ENCODE peak calls at places on chromosome 5, in five cellular contexts. S is HepG2, C is K562, V is GM12878, R is H1. D is an unnamed sample. For H3K27me3, the result is how much of the 10 kb centered on the place peaks cover.

GRCh38 chr5:9209846-9210547 is 335.9 kb downstream of the SEMA5A start:
- DNase-seq in S (no peak), C (no peak), V (no peak), R (no peak), D (no peak)

GRCh38 chr5:68652507-68652906 is 437.0 kb downstream of the PIK3R1 start:
- DNase-seq in S (no peak), C (no peak), V (no peak), R (no peak), D (no peak)

GRCh38 chr5:57476743-57477142 is 5.9 kb downstream of the ACTBL2 start:
- DNase-seq in S (no peak), C (no peak), V (no peak), R (no peak), D (no peak)

GRCh38 chr5:174504266-174504726 is 220.1 kb upstream of the MSX2 start:
- DNase-seq in S (no peak), C (no peak), V (no peak), R (no peak), D (no peak)

GRCh38 chr5:57841671-57842375 is 359.2 kb upstream of the ACTBL2 start:
- DNase-seq in S (no peak), C (no peak), V (no peak), R (peak), D (no peak)

GRCh38 chr5:172731286-172732073 is 39.5 kb downstream of the DUSP1 start:
- DNase-seq in S (peak), C (peak), V (no peak), R (no peak), D (no peak)

GRCh38 chr5:132239776-132240175 is 12.1 kb upstream of the P4HA2 start:
- DNase-seq in S (no peak), C (no peak), V (no peak), R (no peak), D (no peak)

GRCh38 chr5:119274767-119275130 is 81.1 kb upstream of the TNFAIP8 start:
- DNase-seq in S (no peak), C (no peak), V (no peak), R (no peak), D (no peak)

GRCh38 chr5:149550608-149551226 is 522 bp downstream of the CSNK1A1 start:
- DNase-seq in S (no peak), C (peak), V (no peak), R (peak), D (peak)

GRCh38 chr5:148970228-148970627 is 92.6 kb downstream of the SH3TC2 start:
- DNase-seq in S (no peak), C (no peak), V (no peak), R (peak), D (no peak)

GRCh38 chr5:148730955-148731898 is 76.9 kb upstream of the HTR4 start:
- DNase-seq in S (peak), C (peak), V (peak), R (peak), D (peak)

GRCh38 chr5:169631360-169631759 is 5.7 kb upstream of the DOCK2 start:
- DNase-seq in S (no peak), C (no peak), V (no peak), R (no peak), D (no peak)

GRCh38 chr5:169861934-169862333 is 118.4 kb downstream of the INSYN2B start:
- DNase-seq in S (no peak), C (no peak), V (no peak), R (no peak), D (peak)

GRCh38 chr5:18220631-18221030 is 586.4 kb downstream of the TAF11L14 start:
- DNase-seq in S (no peak), C (no peak), V (no peak), R (no peak), D (no peak)

GRCh38 chr5:144035341-144035740 is 135.1 kb downstream of the YIPF5 start:
- DNase-seq in S (no peak), C (no peak), V (no peak), R (no peak), D (no peak)

GRCh38 chr5:110021251-110021650 is 331.5 kb downstream of the MAN2A1 start:
- DNase-seq in S (no peak), C (no peak), V (no peak), R (no peak), D (no peak)

GRCh38 chr5:140041492-140042421 is 1.3 kb downstream of the NRG2 start:
- DNase-seq in S (no peak), C (no peak), V (peak), R (peak), D (peak)

DNA sequence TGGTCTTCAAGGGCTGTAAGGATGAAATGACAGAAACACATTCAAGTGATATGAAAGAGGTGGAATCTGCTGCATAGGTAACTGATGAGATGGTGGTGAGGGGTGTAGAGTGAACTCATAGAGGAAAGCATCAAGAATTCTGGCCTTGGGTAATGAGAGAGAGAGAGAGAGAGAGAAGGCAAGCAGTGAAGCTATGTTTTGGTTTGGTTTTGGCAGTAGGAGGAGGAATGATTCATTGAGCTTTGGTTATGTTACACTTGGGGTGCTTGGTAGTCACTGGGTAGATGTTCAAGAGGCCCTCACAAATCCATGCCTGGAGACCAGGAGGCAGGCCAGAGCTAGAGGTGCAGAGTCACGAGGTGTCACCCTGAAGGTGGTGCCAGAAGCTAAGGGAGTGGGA is 89.5 kb downstream of the EGFLAM start:
- DNase-seq in S (no peak), C (no peak), V (no peak), R (no peak), D (no peak)
- H3K27me3 ChIP-seq in S (under half), C (under half), V (under half), R (under half), D (under half)

GRCh38 chr5:3862906-3863305 is 267.3 kb downstream of the IRX1 start:
- DNase-seq in S (no peak), C (no peak), V (no peak), R (no peak), D (no peak)
- TF ChIP-seq TAF1 in S (no peak), C (no peak), V (no peak), R (no peak), D (no peak)

GRCh38 chr5:176910161-176910560 is 11.0 kb upstream of the HK3 start:
- DNase-seq in S (no peak), C (no peak), V (no peak), R (no peak), D (no peak)
- H3K27me3 ChIP-seq in S (under half), C (under half), V (under half), R (under half), D (under half)

GRCh38 chr5:62575556-62575955 is 3.1 kb upstream of the LRRC70 start:
- DNase-seq in S (no peak), C (no peak), V (no peak), R (no peak), D (no peak)

GRCh38 chr5:62576570-62577172 is 1.9 kb upstream of the LRRC70 start:
- DNase-seq in S (no peak), C (no peak), V (no peak), R (no peak), D (no peak)

GRCh38 chr5:62579761-62580160 is 1.1 kb downstream of the LRRC70 start:
- DNase-seq in S (no peak), C (no peak), V (no peak), R (no peak), D (no peak)

GRCh38 chr5:62577488-62577887 is 1.1 kb upstream of the LRRC70 start:
- DNase-seq in S (no peak), C (no peak), V (no peak), R (no peak), D (no peak)

GRCh38 chr5:62578540-62578939 is at the start of gene LRRC70:
- DNase-seq in S (peak), C (no peak), V (peak), R (no peak), D (no peak)
- TF ChIP-seq TAF1 in S (no peak), C (no peak), V (no peak), R (no peak), D (no peak)

GRCh38 chr5:37916525-37916924 is 76.7 kb upstream of the GDNF start:
- DNase-seq in S (no peak), C (no peak), V (no peak), R (no peak), D (no peak)

GRCh38 chr5:37918420-37918819 is 78.6 kb upstream of the GDNF start:
- DNase-seq in S (no peak), C (no peak), V (no peak), R (no peak), D (no peak)

GRCh38 chr5:37915078-37915736 is 75.4 kb upstream of the GDNF start:
- DNase-seq in S (no peak), C (no peak), V (peak), R (no peak), D (no peak)
- H3K27me3 ChIP-seq in S (under half), C (under half), V (under half), R (under half), D (under half)

DNA sequence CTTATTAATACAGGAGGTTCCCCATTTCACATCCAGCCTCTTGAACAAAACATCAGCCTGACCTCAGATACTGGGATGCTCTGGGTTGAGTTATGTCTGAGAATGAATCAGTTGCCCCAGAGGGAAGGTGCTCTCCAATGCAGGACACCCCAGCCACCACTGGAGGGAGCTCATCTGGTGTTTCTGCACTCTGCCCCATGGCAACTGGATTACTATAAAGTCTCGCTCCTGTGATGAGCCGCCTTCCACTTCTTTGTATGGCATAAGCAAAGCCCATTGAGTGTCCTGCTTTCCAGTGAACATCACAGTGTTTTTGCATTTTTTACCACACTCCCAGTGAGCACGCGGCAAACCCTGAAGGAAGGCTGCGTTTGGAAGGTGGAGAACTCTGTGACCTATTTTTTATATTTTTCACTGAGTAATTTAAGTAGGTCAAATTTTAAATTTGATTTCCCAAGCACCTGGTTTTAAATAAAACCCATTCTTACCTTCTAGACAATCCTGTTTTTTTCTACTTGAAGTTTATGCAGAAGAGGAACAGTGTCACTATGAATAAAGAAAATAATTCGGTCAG is 176.9 kb upstream of the WWC1 start:
- DNase-seq in S (peak), C (peak), V (no peak), R (peak), D (peak)
- TF ChIP-seq TAF1 in S (no peak), C (no peak), V (no peak), R (no peak), D (no peak)

GRCh38 chr5:135025730-135026644 is 8.0 kb downstream of the PITX1 start:
- DNase-seq in S (no peak), C (no peak), V (no peak), R (no peak), D (no peak)
- H3K27me3 ChIP-seq in S (under half), C (under half), V (under half), R (half or more), D (half or more)

GRCh38 chr5:31380049-31380448 is 151.8 kb downstream of the DROSHA start:
- DNase-seq in S (no peak), C (no peak), V (no peak), R (no peak), D (no peak)
- TF ChIP-seq TAF1 in S (no peak), C (no peak), V (no peak), R (no peak), D (no peak)

GRCh38 chr5:123091988-123092583 is 3.0 kb downstream of the PRDM6 start:
- DNase-seq in S (no peak), C (no peak), V (no peak), R (no peak), D (no peak)
- H3K27me3 ChIP-seq in S (under half), C (half or more), V (under half), R (half or more), D (half or more)

DNA sequence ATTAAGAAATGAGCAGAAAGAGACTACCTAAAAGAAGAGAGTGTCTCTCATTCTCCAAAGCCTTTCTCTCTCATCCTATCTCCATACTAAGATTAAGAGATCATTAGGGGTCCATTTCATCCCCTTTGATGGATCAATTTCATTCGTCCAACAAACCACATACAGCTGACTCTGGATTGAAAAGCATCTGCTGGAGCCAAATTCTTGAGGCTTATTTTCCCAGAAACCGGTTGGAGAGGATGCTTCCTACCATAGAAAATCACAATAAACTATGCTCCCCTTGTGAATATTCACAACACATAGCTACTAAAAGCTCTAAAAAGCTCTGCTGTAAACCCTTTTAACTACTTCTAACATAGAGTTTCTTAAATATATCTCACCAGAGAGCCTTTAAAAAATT is 755.0 kb upstream of the ZNF608 start:
- DNase-seq in S (no peak), C (no peak), V (no peak), R (no peak), D (no peak)
- TF ChIP-seq TAF1 in S (no peak), C (no peak), V (no peak), R (no peak), D (no peak)